ENCODE peak calls at places on chromosome 17, in eight cellular contexts. W is OCI-LY7, D is GM23338, I is neural progenitor cell, P is MM.1S, Q is PC-3, K is GM23248, Y is hepatocyte. V is an unnamed sample.

GRCh38 chr17:80746262-80746935 is 201.8 kb downstream of the RPTOR start:
- DNase-seq in Y (no peak), P (no peak), K (no peak), I (no peak), Q (no peak), D (no peak), W (no peak), V (no peak)

GRCh38 chr17:32609085-32609484 is 122.3 kb downstream of the CDK5R1 start:
- DNase-seq in Q (peak; percentile 66), W (peak; percentile 78), Y (no peak), K (peak; percentile 10), I (no peak), P (peak; percentile 19), D (no peak), V (peak; percentile 50)

GRCh38 chr17:79650861-79651260 is 40.0 kb upstream of the RBFOX3 start:
- DNase-seq in I (no peak), P (no peak), K (no peak), Q (no peak), W (no peak), D (no peak), Y (no peak), V (peak; percentile 11)

GRCh38 chr17:6574689-6575595 is 18.6 kb upstream of the PITPNM3 start:
- DNase-seq in Y (no peak), W (no peak), K (peak; percentile 89), D (no peak), Q (no peak), P (no peak), I (peak; percentile 25), V (no peak)

GRCh38 chr17:36545465-36546417 is 1.0 kb downstream of the GGNBP2 start:
- DNase-seq in P (peak; percentile 97), W (peak; percentile 96), K (peak; percentile 98), Q (peak; percentile 93), I (peak; percentile 100), Y (peak; percentile 99), D (peak; percentile 99), V (peak; percentile 98)

GRCh38 chr17:72421128-72422092 is 300.6 kb downstream of the SOX9 start:
- DNase-seq in Q (peak; percentile 100), D (no peak), I (no peak), K (peak; percentile 98), Y (peak; percentile 90), W (peak; percentile 4), P (peak; percentile 81), V (no peak)

GRCh38 chr17:65185686-65186382 is 48.7 kb downstream of the RGS9 start:
- DNase-seq in I (no peak), Y (no peak), P (no peak), Q (no peak), K (no peak), W (no peak), D (peak; percentile 48), V (peak; percentile 68)

GRCh38 chr17:34368455-34369195 is 5.6 kb upstream of the CCL1 start:
- DNase-seq in W (no peak), K (no peak), P (no peak), D (no peak), Y (no peak), Q (no peak), I (no peak), V (no peak)

GRCh38 chr17:29073520-29073919 is 30.6 kb downstream of the PIPOX start:
- DNase-seq in K (no peak), Q (no peak), Y (no peak), W (no peak), I (no peak), D (no peak), P (no peak), V (no peak)

GRCh38 chr17:45234641-45235040 is 13.0 kb downstream of the FMNL1 start:
- DNase-seq in I (peak; percentile 75), W (peak; percentile 76), D (peak; percentile 90), Y (no peak), K (no peak), P (no peak), Q (peak; percentile 45), V (peak; percentile 79)

GRCh38 chr17:7711356-7711755 is 6.2 kb upstream of the DNAH2 start:
- DNase-seq in I (peak; percentile 54), Y (peak; percentile 3), W (peak; percentile 34), Q (no peak), K (no peak), P (no peak), D (peak; percentile 70), V (peak; percentile 60)

GRCh38 chr17:55302407-55302787 is 37.6 kb downstream of the HLF start:
- DNase-seq in I (no peak), Q (no peak), Y (no peak), W (no peak), P (no peak), K (no peak), D (no peak), V (no peak)

GRCh38 chr17:34997355-34997862 is 17.1 kb downstream of the LIG3 start:
- DNase-seq in I (no peak), D (no peak), P (no peak), W (no peak), K (no peak), Q (peak; percentile 12), Y (peak; percentile 35), V (no peak)

GRCh38 chr17:8117367-8117979 is 841 bp downstream of the ALOXE3 start:
- DNase-seq in Y (peak; percentile 42), Q (no peak), P (no peak), K (no peak), W (no peak), D (no peak), I (no peak), V (no peak)

GRCh38 chr17:21360048-21360447 is 16.1 kb upstream of the KCNJ12 start:
- DNase-seq in Q (no peak), D (peak; percentile 45), P (no peak), K (no peak), W (no peak), I (no peak), Y (no peak), V (no peak)

GRCh38 chr17:8608001-8608400 is 22.5 kb downstream of the MYH10 start:
- DNase-seq in P (no peak), W (no peak), I (no peak), K (no peak), Y (no peak), D (no peak), Q (no peak), V (no peak)

GRCh38 chr17:45680360-45680759 is 103.8 kb upstream of the CRHR1 start:
- DNase-seq in P (no peak), Q (no peak), I (no peak), W (no peak), D (no peak), K (no peak), Y (no peak), V (no peak)

GRCh38 chr17:38853292-38854219 is at the start of gene RPL23:
- DNase-seq in Q (peak; percentile 95), D (peak; percentile 99), P (peak; percentile 98), I (peak; percentile 99), K (peak; percentile 99), W (peak; percentile 99), Y (peak; percentile 99), V (peak; percentile 88)

DNA sequence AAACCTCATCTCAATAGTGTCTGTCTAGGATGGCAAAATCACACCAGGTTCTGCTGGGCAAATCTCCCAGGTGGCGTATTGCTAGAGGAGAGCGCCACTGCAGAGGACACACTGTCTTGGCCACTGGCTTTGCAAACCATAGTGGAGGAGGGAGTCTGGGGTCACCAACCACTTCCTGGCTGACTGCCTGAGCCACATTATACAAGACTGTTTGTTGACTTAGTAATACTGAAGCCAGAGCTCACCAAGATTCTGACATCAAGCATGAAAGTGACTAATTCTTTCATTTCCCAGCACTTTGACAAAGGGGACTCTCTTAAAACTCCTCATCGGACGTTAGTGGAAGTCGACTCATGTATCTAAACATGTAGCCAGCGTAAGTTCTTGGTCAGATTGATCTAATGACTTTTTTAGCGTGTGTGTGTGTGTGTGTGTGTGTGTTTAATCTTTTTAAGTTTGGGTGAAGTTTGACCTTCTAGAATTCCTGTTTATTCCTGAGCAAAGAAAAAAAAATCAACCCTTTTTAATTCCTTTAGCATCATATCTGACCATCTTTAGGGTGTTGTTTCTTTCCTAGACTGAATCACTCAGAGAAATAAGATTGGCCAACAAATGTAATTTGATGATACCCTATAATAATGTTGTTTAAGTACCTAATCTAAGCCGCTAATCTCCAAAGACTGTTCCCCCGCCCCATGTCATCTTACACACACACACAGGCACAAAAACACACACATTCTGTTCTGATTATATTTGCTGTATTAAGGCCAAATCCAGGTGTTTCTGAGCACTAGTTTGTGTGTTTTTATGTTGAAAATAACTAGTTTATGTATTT is 13.8 kb downstream of the PITPNC1 start:
- DNase-seq in K (peak; percentile 95), Q (peak; percentile 99), P (no peak), Y (peak; percentile 46), D (no peak), I (no peak), W (no peak), V (no peak)
- TF ChIP-seq EZH2phosphoT487 in K (peak; percentile 45), Q (no peak), P (no peak), Y (no peak), D (no peak), I (no peak), W (no peak), V (no peak)

DNA sequence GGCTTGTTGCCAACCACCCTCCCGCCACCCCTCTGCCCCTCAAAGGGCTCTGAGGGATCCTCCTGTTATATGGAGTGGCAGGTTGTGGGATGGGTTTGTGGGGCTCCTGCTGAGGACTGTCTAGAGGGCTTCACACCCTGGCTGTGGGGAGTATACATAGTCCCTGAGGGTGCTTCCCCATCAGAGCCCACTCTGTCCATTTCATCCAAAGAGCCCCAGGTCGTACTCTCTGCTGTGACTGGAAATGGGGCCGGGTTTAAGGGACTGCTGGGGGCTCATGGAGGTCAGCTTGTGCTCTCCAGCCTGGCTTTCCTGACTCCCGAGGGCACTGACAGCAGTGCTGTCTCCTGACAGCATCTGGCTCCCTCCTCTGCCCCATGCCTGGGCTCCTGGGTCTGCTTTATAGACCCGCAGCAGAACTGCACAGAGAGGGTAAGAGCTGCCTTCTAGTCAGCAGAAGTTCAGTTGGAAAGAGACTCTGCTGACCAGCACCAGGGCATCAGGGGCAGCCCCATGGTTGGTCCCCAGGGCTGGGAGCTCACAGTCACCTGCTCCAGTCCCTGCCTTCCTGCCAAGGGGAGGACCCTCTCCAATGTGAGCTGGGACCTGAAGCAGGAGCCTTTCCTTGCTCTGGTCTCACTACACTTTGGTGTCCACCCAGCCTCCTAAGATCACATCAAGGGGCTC is 17.8 kb upstream of the TNS4 start:
- DNase-seq in Y (no peak), P (no peak), I (no peak), Q (no peak), K (no peak), D (no peak), W (no peak), V (no peak)
- H3K27ac ChIP-seq in Y (no peak overlapping the region), P (no peak overlapping the region), I (no peak overlapping the region), Q (peak overlapping the region; percentile 100), K (no peak overlapping the region), D (no peak overlapping the region), W (no peak overlapping the region), V (no peak overlapping the region)

GRCh38 chr17:78114831-78115723 is 13.5 kb downstream of the TMC6 start:
- DNase-seq in K (no peak), Q (no peak), P (no peak), I (no peak), W (no peak), D (no peak), Y (no peak), V (peak; percentile 49)
- TF ChIP-seq EZH2phosphoT487 in K (no peak), Q (no peak), P (no peak), I (no peak), W (no peak), D (no peak), Y (no peak), V (no peak)

DNA sequence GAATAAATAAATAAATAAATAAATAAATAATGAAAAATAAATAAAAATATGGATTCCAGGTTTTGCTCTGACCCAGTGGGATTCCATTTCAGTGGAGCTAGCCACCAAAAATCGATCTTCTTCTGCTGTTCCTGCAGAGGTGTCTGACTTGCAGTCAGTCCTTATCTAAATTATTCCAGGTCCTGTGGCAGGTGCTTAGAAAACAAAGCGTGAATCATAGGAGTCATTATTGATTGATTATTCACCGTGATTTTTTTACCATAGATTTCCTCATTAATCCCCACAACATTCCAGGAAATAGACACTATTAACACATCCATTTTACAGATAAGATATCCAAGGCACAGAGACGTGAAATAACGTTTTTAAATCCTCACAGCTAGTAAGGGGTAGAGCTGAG is 31.5 kb upstream of the ABR start:
- DNase-seq in Y (no peak), Q (no peak), K (no peak), W (no peak), P (no peak), I (no peak), D (no peak), V (no peak)
- H3K27ac ChIP-seq in Y (no peak overlapping the region), Q (no peak overlapping the region), K (no peak overlapping the region), W (no peak overlapping the region), P (no peak overlapping the region), I (no peak overlapping the region), D (no peak overlapping the region), V (no peak overlapping the region)

V was measured in SK-N-SH.